ENCODE peak calls at places on chromosomes 2 and 18, in nine cellular contexts. K, R, A, Y, Z, I, V, D and H are unnamed samples.

GRCh38 chr2:169131587-169132512 is 62.5 kb downstream of the DHRS9 start:
- DNase-seq in K (peak), R (peak), A (no peak), Y (no peak), Z (no peak), I (peak), V (no peak), D (peak), H (peak)

GRCh38 chr18:78739843-78740677 is 239.6 kb upstream of the SALL3 start:
- DNase-seq in K (no peak), R (no peak), A (no peak), Y (no peak), Z (no peak), I (no peak), V (no peak), D (no peak), H (no peak)

GRCh38 chr2:208142255-208142924 is 3.6 kb downstream of the CRYGB start:
- DNase-seq in K (no peak), R (no peak), A (no peak), Y (no peak), Z (no peak), I (no peak), V (no peak), D (no peak), H (no peak)

GRCh38 chr2:46666044-46666662 is 186.8 kb downstream of the TMEM247 start:
- DNase-seq in K (no peak), R (no peak), A (peak), Y (peak), Z (no peak), I (no peak), V (no peak), D (peak), H (no peak)

GRCh38 chr2:188475945-188476344 is 184.3 kb downstream of the GULP1 start:
- DNase-seq in K (no peak), R (peak), A (no peak), Y (no peak), Z (no peak), I (no peak), V (no peak), D (peak), H (no peak)

GRCh38 chr2:238336151-238336550 is 15.8 kb downstream of the TRAF3IP1 start:
- DNase-seq in K (no peak), R (no peak), A (peak), Y (peak), Z (no peak), I (no peak), V (no peak), D (no peak), H (no peak)

GRCh38 chr18:48773821-48774220 is 176.9 kb downstream of the SMAD7 start:
- DNase-seq in K (no peak), R (no peak), A (no peak), Y (peak), Z (no peak), I (no peak), V (no peak), D (no peak), H (no peak)

GRCh38 chr18:51039138-51040112 is 9.4 kb downstream of the SMAD4 start:
- DNase-seq in K (no peak), R (no peak), A (no peak), Y (no peak), Z (no peak), I (peak), V (no peak), D (no peak), H (no peak)

GRCh38 chr2:112600634-112601033 is 16.2 kb downstream of the CHCHD5 start:
- DNase-seq in K (no peak), R (no peak), A (no peak), Y (no peak), Z (no peak), I (no peak), V (no peak), D (no peak), H (no peak)

GRCh38 chr2:46299365-46300263 is 2.4 kb downstream of the EPAS1 start:
- DNase-seq in K (no peak), R (no peak), A (peak), Y (peak), Z (no peak), I (peak), V (no peak), D (peak), H (peak)

GRCh38 chr2:234427081-234428058 is 69.5 kb downstream of the ARL4C start:
- DNase-seq in K (no peak), R (peak), A (no peak), Y (no peak), Z (no peak), I (peak), V (no peak), D (peak), H (no peak)

GRCh38 chr2:16665746-16666452 is at the start of gene CYRIA:
- DNase-seq in K (peak), R (no peak), A (peak), Y (peak), Z (peak), I (peak), V (no peak), D (peak), H (peak)

GRCh38 chr2:72035518-72036172 is 112.0 kb downstream of the CYP26B1 start:
- DNase-seq in K (no peak), R (no peak), A (no peak), Y (no peak), Z (no peak), I (no peak), V (no peak), D (no peak), H (peak)

GRCh38 chr2:7566382-7566881 is 649.2 kb downstream of the RNF144A start:
- DNase-seq in K (no peak), R (no peak), A (no peak), Y (no peak), Z (no peak), I (no peak), V (no peak), D (no peak), H (no peak)

GRCh38 chr18:35283923-35284794 is 5.9 kb downstream of the ZSCAN30 start:
- DNase-seq in K (no peak), R (no peak), A (peak), Y (no peak), Z (no peak), I (peak), V (no peak), D (no peak), H (no peak)

GRCh38 chr18:5604778-5605177 is 61.0 kb upstream of the EPB41L3 start:
- DNase-seq in K (no peak), R (no peak), A (no peak), Y (no peak), Z (no peak), I (peak), V (no peak), D (no peak), H (no peak)

GRCh38 chr18:55013685-55014084 is 54.4 kb upstream of the CCDC68 start:
- DNase-seq in K (no peak), R (no peak), A (no peak), Y (no peak), Z (no peak), I (no peak), V (no peak), D (no peak), H (no peak)

GRCh38 chr2:27092696-27093429 is 6.3 kb downstream of the KHK start:
- DNase-seq in K (no peak), R (no peak), A (no peak), Y (peak), Z (no peak), I (no peak), V (no peak), D (peak), H (no peak)

GRCh38 chr2:237549216-237550056 is 16.9 kb upstream of the PRLH start:
- DNase-seq in K (no peak), R (no peak), A (no peak), Y (no peak), Z (no peak), I (no peak), V (no peak), D (no peak), H (no peak)